ENCODE peak calls at places on chromosome 9, in eight cellular contexts. O, A, R, J, L, T, E and S are unnamed samples.

GRCh38 chr9:318646-319045 is 104.0 kb downstream of the DOCK8 start:
- DNase-seq in J (no peak), O (no peak), R (no peak), E (no peak), A (no peak), L (no peak), T (no peak), S (no peak)

GRCh38 chr9:98328770-98329169 is 73.3 kb upstream of the TBC1D2 start:
- DNase-seq in L (no peak), E (no peak), O (no peak), R (no peak), J (no peak), A (no peak), T (no peak), S (no peak)

GRCh38 chr9:98083059-98083458 is 26.5 kb downstream of the NANS start:
- DNase-seq in J (no peak), R (no peak), A (no peak), L (no peak), O (no peak), T (no peak), E (no peak), S (no peak)

GRCh38 chr9:93686127-93686879 is 109.9 kb downstream of the PHF2 start:
- DNase-seq in L (no peak), J (peak), T (peak), O (no peak), E (no peak), R (no peak), A (no peak), S (peak)

GRCh38 chr9:16028516-16028915 is 475.7 kb downstream of the CCDC171 start:
- DNase-seq in E (no peak), O (no peak), T (no peak), J (no peak), L (no peak), R (no peak), A (no peak), S (no peak)

GRCh38 chr9:121253821-121254471 is 14.0 kb upstream of the GSN start:
- DNase-seq in A (no peak), E (no peak), J (no peak), R (no peak), L (no peak), O (no peak), T (no peak), S (no peak)

GRCh38 chr9:121852646-121853616 is 201.5 kb downstream of the DAB2IP start:
- DNase-seq in O (no peak), R (no peak), E (no peak), T (peak), L (no peak), J (peak), A (no peak), S (no peak)

GRCh38 chr9:16312962-16313546 is 557.4 kb downstream of the BNC2 start:
- DNase-seq in A (no peak), R (no peak), L (no peak), T (no peak), J (no peak), O (no peak), E (no peak), S (no peak)

GRCh38 chr9:34190996-34191892 is 12.4 kb downstream of the UBAP1 start:
- DNase-seq in T (no peak), A (no peak), E (no peak), R (no peak), L (no peak), O (no peak), J (no peak), S (peak)

GRCh38 chr9:104906441-104907277 is 21.3 kb downstream of the ABCA1 start:
- DNase-seq in L (no peak), J (no peak), E (no peak), O (no peak), T (no peak), A (no peak), R (peak), S (no peak)

GRCh38 chr9:78606011-78606410 is 309.1 kb downstream of the PSAT1 start:
- DNase-seq in E (no peak), T (no peak), A (no peak), R (no peak), J (no peak), O (no peak), L (no peak), S (no peak)

GRCh38 chr9:98333703-98334582 is 78.5 kb upstream of the TBC1D2 start:
- DNase-seq in A (no peak), T (no peak), R (no peak), E (no peak), J (peak), L (no peak), O (no peak), S (no peak)

GRCh38 chr9:112041536-112042243 is 133.4 kb downstream of the SUSD1 start:
- DNase-seq in E (no peak), A (no peak), T (no peak), R (peak), J (no peak), O (no peak), L (no peak), S (no peak)

GRCh38 chr9:136653323-136654064 is 9.2 kb upstream of the EGFL7 start:
- DNase-seq in T (no peak), E (no peak), J (no peak), O (no peak), A (no peak), R (no peak), L (no peak), S (no peak)

GRCh38 chr9:13484186-13484585 is 204.7 kb upstream of the MPDZ start:
- DNase-seq in J (no peak), E (no peak), T (no peak), O (no peak), R (no peak), A (no peak), L (no peak), S (no peak)

GRCh38 chr9:13487936-13488335 is 208.4 kb upstream of the MPDZ start:
- DNase-seq in J (no peak), T (no peak), O (no peak), A (no peak), R (no peak), L (no peak), E (no peak), S (no peak)

GRCh38 chr9:13487071-13487470 is 207.6 kb upstream of the MPDZ start:
- DNase-seq in O (no peak), A (no peak), J (no peak), E (no peak), T (no peak), L (no peak), R (no peak), S (no peak)

GRCh38 chr9:13487498-13487897 is 208.0 kb upstream of the MPDZ start:
- DNase-seq in J (no peak), A (no peak), O (no peak), L (no peak), R (no peak), E (no peak), T (no peak), S (no peak)

GRCh38 chr9:13485068-13485596 is 205.6 kb upstream of the MPDZ start:
- DNase-seq in E (no peak), L (no peak), T (no peak), A (no peak), O (no peak), R (peak), J (peak), S (no peak)
- TF ChIP-seq CTCF in E (no peak), L (no peak), T (no peak), A (no peak), O (peak), R (no peak), J (no peak), S (no peak)

DNA sequence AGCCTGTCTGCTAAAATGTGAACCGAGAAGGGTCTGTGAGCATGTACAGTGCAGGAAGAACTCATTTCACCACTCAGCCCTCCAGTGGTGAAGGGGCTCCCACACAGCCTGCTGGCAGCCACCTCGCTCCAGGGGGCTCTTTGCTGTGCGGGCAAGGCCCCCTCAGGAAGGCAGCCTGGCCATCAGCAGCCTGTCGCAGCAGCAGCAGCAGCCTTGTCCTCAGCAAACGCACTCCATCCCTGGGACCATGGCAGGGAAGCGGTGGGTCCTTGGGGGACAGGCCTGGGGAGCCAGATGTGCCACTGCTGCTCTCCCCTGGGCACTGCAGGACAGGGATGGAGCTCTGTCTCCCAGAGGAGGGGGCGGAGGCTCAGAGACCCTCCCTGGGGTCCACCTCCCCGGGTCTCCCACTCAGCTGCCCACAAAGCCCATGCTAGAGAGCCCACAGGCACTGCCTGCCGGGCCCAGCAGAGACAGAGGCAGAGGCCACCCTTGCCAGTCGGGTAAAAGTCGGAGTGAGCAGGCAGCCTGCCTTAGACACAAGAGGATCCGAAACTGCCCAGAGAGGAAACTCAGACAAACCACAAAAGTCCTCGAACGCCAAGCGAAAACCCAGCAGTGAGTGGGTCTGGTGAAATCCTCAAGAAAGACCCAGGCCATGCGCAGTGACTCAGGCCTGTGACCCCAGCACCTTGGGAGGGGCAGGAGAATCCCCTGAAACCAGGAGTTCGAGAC is 8.0 kb downstream of the BRD3 start:
- DNase-seq in J (no peak), O (no peak), T (no peak), E (no peak), R (no peak), A (peak), L (no peak), S (no peak)
- TF ChIP-seq CTCF in J (no peak), O (no peak), T (no peak), E (no peak), R (no peak), A (no peak), L (no peak), S (peak)

GRCh38 chr9:109182940-109183798 is 16.1 kb upstream of the FRRS1L start:
- DNase-seq in T (no peak), L (no peak), E (peak), J (no peak), O (peak), A (peak), R (peak), S (no peak)
- TF ChIP-seq CTCF in T (peak), L (peak), E (peak), J (no peak), O (peak), A (peak), R (peak), S (peak)

GRCh38 chr9:124530216-124530615 is 23.0 kb upstream of the NR5A1 start:
- DNase-seq in T (no peak), E (no peak), O (no peak), L (no peak), A (no peak), J (no peak), R (no peak), S (no peak)

GRCh38 chr9:124531115-124531514 is 23.9 kb upstream of the NR5A1 start:
- DNase-seq in L (no peak), A (no peak), T (no peak), O (no peak), R (no peak), E (no peak), J (no peak), S (no peak)

GRCh38 chr9:124535846-124536245 is 28.6 kb upstream of the NR5A1 start:
- DNase-seq in A (no peak), R (no peak), O (no peak), E (peak), T (no peak), L (no peak), J (no peak), S (no peak)

GRCh38 chr9:124537926-124538325 is 30.7 kb upstream of the NR5A1 start:
- DNase-seq in T (no peak), E (no peak), J (no peak), O (no peak), A (no peak), L (no peak), R (no peak), S (no peak)

DNA sequence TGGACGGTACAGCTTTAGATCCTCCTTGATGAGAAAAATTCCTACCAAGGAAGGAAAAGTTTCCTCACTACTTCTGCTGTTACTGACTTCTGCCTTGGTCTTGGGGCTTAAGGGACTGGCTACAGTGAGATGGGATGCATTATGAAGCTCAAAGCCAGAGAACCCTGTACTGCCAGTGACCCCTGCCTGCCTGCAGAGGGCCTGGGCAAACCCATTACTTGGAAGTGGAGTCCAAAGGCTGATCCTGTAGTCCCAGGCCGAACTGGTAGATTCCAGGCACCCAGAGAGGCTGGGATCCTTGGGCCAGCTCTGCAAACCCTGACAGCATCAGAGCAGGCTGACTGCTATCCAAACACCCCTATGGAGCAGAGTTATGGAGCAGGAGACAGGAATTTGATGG is 25.7 kb upstream of the NR5A1 start:
- DNase-seq in J (no peak), A (no peak), L (no peak), O (no peak), E (no peak), T (no peak), R (no peak), S (no peak)
- TF ChIP-seq CTCF in J (no peak), A (no peak), L (no peak), O (no peak), E (peak), T (no peak), R (no peak), S (peak)

GRCh38 chr9:91032056-91032455 is 230.4 kb downstream of the SYK start:
- DNase-seq in L (no peak), O (no peak), T (no peak), R (no peak), J (no peak), E (no peak), A (no peak), S (no peak)

GRCh38 chr9:91034521-91034920 is 232.9 kb downstream of the SYK start:
- DNase-seq in J (no peak), A (no peak), E (no peak), O (no peak), R (no peak), T (no peak), L (no peak), S (no peak)

GRCh38 chr9:91034976-91035824 is 233.6 kb downstream of the SYK start:
- DNase-seq in L (no peak), R (no peak), O (no peak), A (peak), T (no peak), E (no peak), J (no peak), S (no peak)

GRCh38 chr9:91033270-91033669 is 231.7 kb downstream of the SYK start:
- DNase-seq in J (no peak), T (no peak), E (no peak), R (no peak), A (no peak), O (no peak), L (no peak), S (no peak)

GRCh38 chr9:91033802-91034201 is 232.2 kb downstream of the SYK start:
- DNase-seq in E (peak), R (no peak), O (no peak), A (peak), L (no peak), T (no peak), J (no peak), S (no peak)
- TF ChIP-seq CTCF in E (peak), R (no peak), O (peak), A (peak), L (peak), T (no peak), J (no peak), S (peak)

GRCh38 chr9:72980183-72980582 is 27.3 kb upstream of the ALDH1A1 start:
- DNase-seq in T (no peak), J (no peak), R (no peak), E (no peak), O (no peak), L (no peak), A (no peak), S (no peak)
- TF ChIP-seq CTCF in T (no peak), J (no peak), R (no peak), E (no peak), O (no peak), L (no peak), A (no peak), S (no peak)

GRCh38 chr9:6681147-6681956 is 35.8 kb upstream of the GLDC start:
- DNase-seq in E (peak), R (peak), L (peak), A (peak), J (peak), T (peak), O (peak), S (peak)

GRCh38 chr9:6681957-6682501 is 36.5 kb upstream of the GLDC start:
- DNase-seq in R (no peak), T (no peak), L (no peak), O (no peak), E (no peak), J (no peak), A (no peak), S (no peak)

GRCh38 chr9:6687180-6687579 is 41.7 kb upstream of the GLDC start:
- DNase-seq in T (no peak), L (no peak), A (no peak), J (no peak), E (no peak), R (no peak), O (no peak), S (no peak)

GRCh38 chr9:6689893-6690634 is 44.5 kb upstream of the GLDC start:
- DNase-seq in L (no peak), R (no peak), T (no peak), J (no peak), A (peak), O (no peak), E (no peak), S (no peak)

DNA sequence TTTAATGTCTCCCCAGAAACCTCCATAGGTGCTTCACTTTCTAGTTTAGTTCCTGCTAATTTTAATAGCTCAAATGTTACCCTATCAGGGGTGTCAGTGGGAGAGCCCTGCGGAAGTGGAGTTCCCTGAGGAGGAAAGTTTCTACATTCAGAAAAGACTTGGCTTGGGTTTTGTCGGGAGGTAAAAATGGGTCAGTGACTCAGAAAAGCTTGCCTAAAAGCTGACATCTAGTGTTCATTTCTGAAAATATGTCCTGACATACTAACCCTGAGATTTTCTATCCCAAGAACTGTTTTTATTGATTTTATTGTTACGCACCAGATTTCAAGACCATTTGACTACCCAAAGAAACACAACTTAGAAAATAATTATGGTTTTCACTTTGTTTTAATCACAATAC is 40.9 kb upstream of the GLDC start:
- DNase-seq in T (no peak), O (no peak), L (no peak), E (no peak), J (no peak), R (no peak), A (peak), S (no peak)
- TF ChIP-seq CTCF in T (peak), O (no peak), L (peak), E (peak), J (no peak), R (no peak), A (peak), S (peak)